ENCODE peak calls at places on chromosomes 3 and 15, in nine cellular contexts. K is A549; C is BE2C; P is IMR-90; Y is testis; F is gastrocnemius medialis; O is keratinocyte; M is left lung; S is CD8-positive, alpha-beta T cell. Z is an unnamed sample. For H3K4me1, the result is how much of the 10 kb centered on the place peaks cover.

GRCh38 chr3:187807086-187807862 is 62.0 kb upstream of the BCL6 start:
- DNase-seq in K (no peak), C (no peak), P (peak), Y (no peak), F (no peak), O (peak), M (no peak), S (no peak), Z (no peak)

GRCh38 chr3:48830660-48831190 is 16.9 kb downstream of the PRKAR2A start:
- DNase-seq in K (no peak), C (no peak), P (no peak), Y (no peak), F (no peak), O (no peak), M (no peak), S (no peak), Z (no peak)

GRCh38 chr3:57169872-57170623 is 4.9 kb upstream of the IL17RD start:
- DNase-seq in K (peak), C (peak), P (peak), Y (peak), F (peak), O (peak), M (peak), S (peak), Z (peak)

GRCh38 chr3:141050576-141050912 is 603 bp upstream of the SPSB4 start:
- DNase-seq in K (no peak), C (no peak), P (no peak), Y (no peak), F (no peak), O (no peak), M (no peak), S (no peak), Z (no peak)

GRCh38 chr3:70531063-70531657 is 218.7 kb upstream of the MDFIC2 start:
- DNase-seq in K (peak), C (no peak), P (peak), Y (no peak), F (no peak), O (no peak), M (no peak), S (no peak), Z (no peak)

GRCh38 chr3:195066441-195066841 is 204.5 kb downstream of the XXYLT1 start:
- DNase-seq in K (no peak), C (peak), P (no peak), Y (no peak), F (no peak), O (no peak), M (peak), S (no peak), Z (no peak)

GRCh38 chr3:56976666-56977560 is 83.6 kb upstream of the SPATA12 start:
- DNase-seq in K (no peak), C (peak), P (peak), Y (peak), F (no peak), O (no peak), M (no peak), S (no peak), Z (peak)

GRCh38 chr3:12993623-12994356 is 79.4 kb downstream of the IQSEC1 start:
- DNase-seq in K (peak), C (peak), P (no peak), Y (no peak), F (no peak), O (no peak), M (no peak), S (no peak), Z (no peak)

GRCh38 chr3:28068342-28068741 is 173.1 kb upstream of the CMC1 start:
- DNase-seq in K (no peak), C (no peak), P (no peak), Y (no peak), F (no peak), O (no peak), M (no peak), S (no peak), Z (no peak)

GRCh38 chr3:126928921-126929485 is 53.9 kb upstream of the PLXNA1 start:
- DNase-seq in K (no peak), C (peak), P (no peak), Y (no peak), F (no peak), O (no peak), M (no peak), S (no peak), Z (no peak)

GRCh38 chr3:177824190-177824786 is 627.0 kb upstream of the TBL1XR1 start:
- DNase-seq in K (peak), C (peak), P (peak), Y (peak), F (peak), O (no peak), M (peak), S (no peak), Z (peak)

GRCh38 chr3:40847571-40847992 is 322.8 kb downstream of the ZNF621 start:
- DNase-seq in K (no peak), C (no peak), P (no peak), Y (peak), F (no peak), O (no peak), M (no peak), S (no peak), Z (no peak)

GRCh38 chr15:29117778-29118177 is 151.8 kb downstream of the NSMCE3 start:
- DNase-seq in K (no peak), C (no peak), P (no peak), Y (no peak), F (no peak), O (no peak), M (no peak), S (no peak), Z (no peak)

GRCh38 chr3:65958216-65958615 is 80.5 kb downstream of the MAGI1 start:
- DNase-seq in K (no peak), C (no peak), P (no peak), Y (no peak), F (no peak), O (no peak), M (no peak), S (no peak), Z (no peak)

GRCh38 chr3:65963787-65964707 is 74.7 kb downstream of the MAGI1 start:
- DNase-seq in K (peak), C (no peak), P (peak), Y (no peak), F (no peak), O (peak), M (no peak), S (no peak), Z (no peak)

GRCh38 chr3:65961733-65962132 is 77.0 kb downstream of the MAGI1 start:
- DNase-seq in K (no peak), C (no peak), P (no peak), Y (peak), F (no peak), O (no peak), M (no peak), S (no peak), Z (no peak)

GRCh38 chr3:65960087-65960486 is 78.6 kb downstream of the MAGI1 start:
- DNase-seq in K (no peak), C (no peak), P (peak), Y (no peak), F (no peak), O (no peak), M (no peak), S (no peak), Z (no peak)

GRCh38 chr3:65961128-65961527 is 77.6 kb downstream of the MAGI1 start:
- DNase-seq in K (no peak), C (no peak), P (no peak), Y (no peak), F (no peak), O (no peak), M (no peak), S (no peak), Z (no peak)
- H3K4me1 ChIP-seq in K (under half), C (under half), P (under half), Y (under half), F (under half), O (under half), M (under half), S (under half), Z (under half)

DNA sequence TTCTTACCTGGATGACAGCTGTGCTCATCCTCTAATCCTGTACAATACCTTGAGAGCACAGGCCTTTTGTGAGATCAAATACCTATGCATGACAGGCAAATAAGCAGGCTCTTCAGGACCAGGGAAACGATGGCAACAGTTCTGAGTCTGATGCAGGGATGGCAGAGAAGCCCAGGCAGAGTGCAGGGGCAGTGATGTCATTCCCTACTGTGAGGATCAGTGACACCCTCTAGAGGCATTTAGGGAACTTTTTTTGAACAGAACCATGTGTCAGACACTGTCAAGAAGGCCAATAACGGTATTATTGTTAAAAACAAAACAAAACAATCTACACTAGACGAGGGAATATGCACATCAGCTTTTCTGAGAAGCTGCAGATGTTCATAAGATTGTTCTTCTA is 314.8 kb upstream of the CTDSPL start:
- DNase-seq in K (peak), C (peak), P (peak), Y (no peak), F (no peak), O (no peak), M (no peak), S (no peak), Z (peak)
- TF ChIP-seq CTCF in K (no peak), C (peak), P (peak), Y (no peak), F (peak), O (peak), M (no peak), S (no peak), Z (no peak)

DNA sequence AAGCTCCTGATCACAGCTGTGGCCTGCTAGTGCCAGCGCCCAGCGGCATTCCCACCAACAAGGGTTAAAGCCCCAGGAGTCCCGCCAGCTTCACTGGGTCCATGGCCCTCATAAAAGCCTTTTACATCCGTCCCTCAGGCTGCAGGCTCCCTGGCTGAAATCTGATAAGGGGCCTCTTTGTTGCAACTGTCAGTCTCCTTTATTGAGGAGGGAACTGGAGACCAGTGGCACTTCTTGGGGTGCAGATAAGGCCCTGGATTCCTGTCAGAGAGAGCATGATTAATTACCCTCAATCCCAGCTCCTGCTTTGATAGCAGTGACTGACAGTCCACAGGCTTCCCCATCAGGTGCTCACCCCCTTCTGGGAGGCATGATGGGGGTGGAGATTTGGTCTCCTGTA is 30.9 kb upstream of the CLK3 start:
- DNase-seq in K (no peak), C (peak), P (no peak), Y (no peak), F (no peak), O (no peak), M (no peak), S (no peak), Z (no peak)
- H3K4me1 ChIP-seq in K (under half), C (under half), P (under half), Y (under half), F (under half), O (under half), M (under half), S (under half), Z (under half)

GRCh38 chr3:181727122-181728036 is 15.7 kb downstream of the SOX2 start:
- DNase-seq in K (no peak), C (no peak), P (no peak), Y (no peak), F (no peak), O (no peak), M (no peak), S (no peak), Z (no peak)

GRCh38 chr3:181728470-181728869 is 16.7 kb downstream of the SOX2 start:
- DNase-seq in K (no peak), C (no peak), P (no peak), Y (no peak), F (no peak), O (no peak), M (no peak), S (no peak), Z (no peak)

GRCh38 chr3:181725830-181726229 is 14.1 kb downstream of the SOX2 start:
- DNase-seq in K (no peak), C (no peak), P (no peak), Y (no peak), F (no peak), O (no peak), M (no peak), S (no peak), Z (no peak)

GRCh38 chr3:181725033-181725775 is 13.5 kb downstream of the SOX2 start:
- DNase-seq in K (no peak), C (no peak), P (no peak), Y (no peak), F (no peak), O (no peak), M (no peak), S (no peak), Z (no peak)

GRCh38 chr3:181726351-181727121 is 14.8 kb downstream of the SOX2 start:
- DNase-seq in K (no peak), C (peak), P (no peak), Y (no peak), F (no peak), O (no peak), M (no peak), S (no peak), Z (no peak)
- TF ChIP-seq CTCF in K (no peak), C (peak), P (no peak), Y (no peak), F (no peak), O (no peak), M (no peak), S (no peak), Z (no peak)